ENCODE peak calls at places on chromosomes 1 and 21, in six cellular contexts. T is IMR-90, W is H1, I is H9, Q is mesenchymal stem cell, O is neuronal stem cell. H is an unnamed sample.

GRCh38 chr1:152036316-152037216 is at the start of gene S100A11:
- DNase-seq in W (peak), Q (peak), I (peak), O (no peak), T (peak), H (peak)

GRCh38 chr1:192539450-192540132 is 36.0 kb upstream of the RGS1 start:
- DNase-seq in I (no peak), W (no peak), O (peak), Q (peak), T (peak), H (peak)

GRCh38 chr1:29342351-29342750 is 106.0 kb downstream of the PTPRU start:
- DNase-seq in T (no peak), I (no peak), Q (no peak), O (no peak), W (no peak), H (no peak)

GRCh38 chr1:55313903-55314302 is 98.7 kb upstream of the USP24 start:
- DNase-seq in I (no peak), Q (no peak), W (no peak), O (no peak), T (peak), H (no peak)

GRCh38 chr1:157136133-157136532 is 2.1 kb downstream of the ETV3 start:
- DNase-seq in T (no peak), I (no peak), W (no peak), Q (no peak), O (no peak), H (peak)

GRCh38 chr1:243349128-243349527 is 93.3 kb downstream of the SDCCAG8 start:
- DNase-seq in T (no peak), W (no peak), I (no peak), O (no peak), Q (no peak), H (no peak)

GRCh38 chr21:33789697-33790096 is 125.9 kb downstream of the ATP5PO start:
- DNase-seq in W (no peak), O (no peak), Q (peak), I (no peak), T (no peak), H (no peak)

GRCh38 chr1:41486053-41486891 is 1.8 kb upstream of the EDN2 start:
- DNase-seq in I (no peak), T (peak), O (peak), W (no peak), Q (peak), H (peak)

GRCh38 chr1:87778896-87779295 is 450.2 kb downstream of the LMO4 start:
- DNase-seq in T (peak), Q (no peak), W (no peak), I (no peak), O (no peak), H (no peak)

GRCh38 chr1:53104289-53104913 is 38.0 kb downstream of the SLC1A7 start:
- DNase-seq in I (no peak), O (peak), Q (no peak), W (no peak), T (no peak), H (no peak)

GRCh38 chr1:6982860-6983259 is 197.6 kb downstream of the CAMTA1 start:
- DNase-seq in T (no peak), O (no peak), Q (no peak), I (no peak), W (no peak), H (no peak)

GRCh38 chr1:54413295-54413694 is 7.1 kb upstream of the SSBP3 start:
- DNase-seq in I (no peak), T (peak), W (no peak), Q (peak), O (no peak), H (no peak)

GRCh38 chr1:98458514-98459259 is 202.8 kb upstream of the SNX7 start:
- DNase-seq in O (no peak), I (peak), T (no peak), Q (no peak), W (no peak), H (peak)

GRCh38 chr21:42202321-42202720 is 16.6 kb upstream of the ABCG1 start:
- DNase-seq in W (no peak), O (no peak), Q (no peak), I (no peak), T (no peak), H (no peak)
- H2AFZ ChIP-seq in W (no peak), O (no peak), Q (no peak), I (no peak), T (no peak), H (no peak)

GRCh38 chr1:229262239-229262638 is 8.7 kb upstream of the RAB4A start:
- DNase-seq in Q (no peak), I (no peak), W (no peak), O (no peak), T (no peak), H (no peak)

GRCh38 chr1:229260297-229260696 is 10.6 kb upstream of the RAB4A start:
- DNase-seq in W (peak), T (no peak), Q (no peak), O (no peak), I (no peak), H (no peak)

GRCh38 chr1:229254910-229255541 is 15.9 kb upstream of the RAB4A start:
- DNase-seq in T (no peak), O (no peak), I (peak), Q (no peak), W (no peak), H (peak)

GRCh38 chr1:229258851-229259110 is 12.1 kb upstream of the RAB4A start:
- DNase-seq in I (peak), T (no peak), W (no peak), O (no peak), Q (no peak), H (no peak)

GRCh38 chr1:229258031-229258850 is 12.7 kb upstream of the RAB4A start:
- DNase-seq in I (peak), W (peak), Q (peak), T (peak), O (peak), H (peak)
- H4K91ac ChIP-seq in I (no peak), W (no peak), Q (no peak), T (no peak), O (no peak), H (no peak)

GRCh38 chr1:212267460-212267859 is 17.8 kb upstream of the PPP2R5A start:
- DNase-seq in Q (no peak), I (no peak), O (no peak), W (no peak), T (no peak), H (no peak)
- H2AFZ ChIP-seq in Q (no peak), I (no peak), O (no peak), W (no peak), T (no peak), H (no peak)

GRCh38 chr1:203638914-203639313 is 12.3 kb downstream of the ATP2B4 start:
- DNase-seq in W (no peak), O (no peak), I (no peak), T (no peak), Q (no peak), H (no peak)
- H4K91ac ChIP-seq in W (no peak), O (no peak), I (no peak), T (no peak), Q (no peak), H (no peak)